ENCODE peak calls at places on chromosomes 16 and 17, in nine cellular contexts. J is PC-9; U is psoas muscle; S is fibroblast of lung; Y is Caco-2; P is CD8-positive, alpha-beta memory T cell; O is tibial artery; T is AG10803; X is A673. G is an unnamed sample.

GRCh38 chr16:3702082-3702481 is 15.2 kb downstream of the TRAP1 start:
- DNase-seq in J (no peak), P (no peak), Y (no peak), T (no peak), X (no peak), U (no peak), S (no peak), O (no peak), G (no peak)

GRCh38 chr16:9094008-9094846 is 2.8 kb downstream of the HAPSTR1 start:
- DNase-seq in U (no peak), S (no peak), O (no peak), P (no peak), X (no peak), J (no peak), T (no peak), Y (no peak), G (no peak)

GRCh38 chr16:1287982-1288670 is 21.3 kb upstream of the UBE2I start:
- DNase-seq in P (no peak), O (no peak), Y (no peak), S (no peak), U (no peak), X (no peak), J (no peak), T (no peak), G (peak)

GRCh38 chr16:82016268-82016667 is 5.0 kb upstream of the SDR42E1 start:
- DNase-seq in O (no peak), U (no peak), P (no peak), S (peak), Y (peak), J (no peak), T (peak), X (peak), G (no peak)

GRCh38 chr17:72188801-72189200 is 68.0 kb downstream of the SOX9 start:
- DNase-seq in J (no peak), T (no peak), O (no peak), Y (no peak), P (no peak), U (no peak), S (no peak), X (no peak), G (no peak)

GRCh38 chr17:62109378-62109902 is 44.4 kb upstream of the MED13 start:
- DNase-seq in S (peak), Y (peak), O (no peak), T (peak), U (no peak), X (peak), P (peak), J (peak), G (no peak)

GRCh38 chr17:19539841-19540311 is 6.2 kb downstream of the SLC47A1 start:
- DNase-seq in Y (no peak), J (no peak), U (no peak), P (no peak), S (no peak), T (no peak), O (no peak), X (no peak), G (no peak)

GRCh38 chr17:5200360-5200759 is 8.7 kb upstream of the ZNF594 start:
- DNase-seq in S (no peak), P (no peak), U (no peak), Y (no peak), X (no peak), J (no peak), T (no peak), O (no peak), G (no peak)

GRCh38 chr17:72890711-72891110 is 201.8 kb downstream of the SLC39A11 start:
- DNase-seq in P (no peak), T (peak), Y (no peak), J (no peak), X (no peak), U (no peak), O (no peak), S (peak), G (no peak)

GRCh38 chr16:81817296-81817695 is 38.2 kb downstream of the PLCG2 start:
- DNase-seq in O (no peak), X (no peak), T (no peak), S (no peak), Y (no peak), P (no peak), J (no peak), U (no peak), G (no peak)

GRCh38 chr17:42778570-42778969 is 1.8 kb upstream of the WNK4 start:
- DNase-seq in O (no peak), U (no peak), J (no peak), S (no peak), P (no peak), Y (no peak), X (no peak), T (no peak), G (no peak)

GRCh38 chr17:73644145-73645049 is at the start of gene SDK2:
- DNase-seq in J (no peak), T (no peak), U (no peak), O (no peak), P (peak), S (peak), Y (peak), X (no peak), G (peak)

GRCh38 chr17:76273435-76273921 is 8.3 kb downstream of the UBALD2 start:
- DNase-seq in X (no peak), U (no peak), T (no peak), J (no peak), Y (no peak), S (no peak), O (no peak), P (no peak), G (peak)

GRCh38 chr17:57296231-57296630 is 39.9 kb downstream of the MSI2 start:
- DNase-seq in U (no peak), P (no peak), J (peak), O (no peak), Y (peak), X (peak), T (no peak), S (peak), G (no peak)

GRCh38 chr17:27293359-27293897 is 486 bp upstream of the WSB1 start:
- DNase-seq in J (no peak), O (peak), S (no peak), U (peak), Y (peak), P (no peak), T (no peak), X (no peak), G (peak)

GRCh38 chr16:3171181-3171854 is 16.7 kb upstream of the OR1F1 start:
- DNase-seq in J (no peak), X (no peak), O (no peak), U (no peak), P (no peak), T (no peak), S (no peak), Y (no peak), G (no peak)

GRCh38 chr17:72182256-72182890 is 61.6 kb downstream of the SOX9 start:
- DNase-seq in Y (no peak), J (no peak), T (no peak), P (no peak), X (no peak), U (no peak), S (no peak), O (no peak), G (no peak)

GRCh38 chr17:8788998-8789397 is 10.2 kb downstream of the MFSD6L start:
- DNase-seq in X (no peak), U (no peak), T (no peak), J (no peak), P (no peak), S (no peak), O (no peak), Y (peak), G (no peak)

GRCh38 chr17:58470356-58470755 is 17.9 kb downstream of the HSF5 start:
- DNase-seq in U (no peak), J (no peak), O (no peak), T (no peak), Y (no peak), X (no peak), P (no peak), S (no peak), G (no peak)

GRCh38 chr16:89104930-89105571 is 11.4 kb downstream of the ACSF3 start:
- DNase-seq in T (no peak), U (no peak), O (no peak), S (no peak), X (no peak), Y (no peak), J (no peak), P (no peak), G (peak)
- H3K4me3 ChIP-seq in T (no peak), U (no peak), O (no peak), S (no peak), X (no peak), Y (no peak), J (no peak), P (no peak), G (no peak)

DNA sequence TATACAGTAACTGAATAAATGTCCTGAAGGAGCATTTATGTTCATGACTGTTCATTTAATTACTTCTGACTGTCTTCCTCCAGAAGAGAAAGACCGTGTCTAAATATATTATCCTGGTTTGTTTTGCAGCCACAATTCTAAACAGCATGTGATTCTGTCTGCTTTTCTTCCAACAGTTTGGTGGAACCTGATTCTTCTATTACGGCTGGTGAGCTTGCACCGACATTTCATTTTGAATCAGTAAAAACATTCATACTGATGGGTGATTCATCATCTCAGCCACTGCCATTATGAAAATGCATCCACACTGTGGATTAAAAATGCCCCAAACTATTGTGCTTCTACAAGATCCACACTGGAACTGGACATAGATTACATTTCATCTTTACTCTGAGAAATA is 16.9 kb downstream of the KNOP1 start:
- DNase-seq in S (peak), O (no peak), P (no peak), J (no peak), T (no peak), U (no peak), X (no peak), Y (no peak), G (no peak)
- H3K4me3 ChIP-seq in S (no peak), O (no peak), P (no peak), J (no peak), T (no peak), U (no peak), X (no peak), Y (no peak), G (no peak)

DNA sequence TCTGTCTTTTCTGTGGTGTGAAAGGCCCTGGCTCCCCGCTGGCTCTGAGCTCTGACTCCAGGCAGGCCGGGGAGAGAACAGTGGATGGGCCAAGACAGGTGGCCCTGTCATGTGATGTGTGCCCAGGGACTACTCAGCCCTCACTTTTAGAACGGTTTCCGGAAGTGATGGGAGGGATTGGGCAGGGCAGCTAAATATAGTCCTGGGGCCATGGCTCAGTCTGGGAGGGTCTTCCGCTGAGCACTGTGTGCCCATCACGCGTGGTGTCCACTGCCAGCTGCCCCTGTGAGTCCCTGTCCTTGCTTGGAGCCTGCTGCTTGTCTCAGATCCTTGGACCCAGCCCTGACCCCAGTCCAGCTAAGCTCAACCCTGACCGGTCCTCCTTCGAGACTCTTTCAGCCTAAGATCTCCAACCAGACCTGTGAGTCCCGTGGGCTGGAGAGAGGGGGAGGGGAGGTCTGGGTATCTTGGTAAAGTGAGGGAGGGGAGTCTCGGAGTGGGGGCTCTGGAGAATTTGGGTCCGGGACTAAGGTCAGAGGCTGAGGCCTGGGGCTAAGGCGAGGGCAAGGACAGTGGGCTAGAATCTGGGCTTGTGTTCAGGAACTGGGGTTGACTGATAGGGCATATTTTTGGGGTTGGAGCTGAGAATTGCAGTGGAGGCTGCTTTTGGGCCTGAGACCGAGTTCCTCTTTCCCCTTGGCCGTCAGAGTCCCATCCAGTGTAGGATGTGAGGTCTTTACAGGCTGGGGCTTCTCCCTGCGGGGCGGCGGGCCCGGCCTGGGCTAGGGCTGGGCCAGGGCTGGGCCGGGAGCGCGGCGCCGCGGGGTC is at the start of gene TRIM72:
- DNase-seq in T (no peak), X (no peak), O (no peak), Y (no peak), J (no peak), U (peak), P (no peak), S (no peak), G (no peak)
- H3K4me3 ChIP-seq in T (peak), X (peak), O (peak), Y (no peak), J (no peak), U (peak), P (peak), S (peak), G (peak)

GRCh38 chr16:12089492-12090161 is 113.1 kb downstream of the SNX29 start:
- DNase-seq in J (no peak), U (peak), Y (no peak), O (peak), S (peak), X (peak), T (peak), P (peak), G (peak)
- H3K4me3 ChIP-seq in J (no peak), U (peak), Y (no peak), O (peak), S (no peak), X (no peak), T (peak), P (peak), G (peak)

GRCh38 chr17:78357177-78357586 is 2.7 kb downstream of the SOCS3 start:
- DNase-seq in Y (no peak), O (peak), T (peak), U (peak), X (no peak), S (peak), J (no peak), P (no peak), G (peak)
- H3K4me3 ChIP-seq in Y (no peak), O (peak), T (peak), U (peak), X (no peak), S (peak), J (peak), P (peak), G (peak)

GRCh38 chr17:49908782-49909714 is 59.9 kb upstream of the DLX4 start:
- DNase-seq in O (no peak), T (no peak), Y (no peak), S (no peak), U (no peak), P (no peak), J (no peak), X (no peak), G (no peak)

GRCh38 chr17:49913226-49914095 is 55.5 kb upstream of the DLX4 start:
- DNase-seq in X (peak), J (no peak), O (no peak), S (peak), Y (no peak), P (no peak), U (no peak), T (peak), G (no peak)

GRCh38 chr17:49910858-49911204 is 58.2 kb upstream of the DLX4 start:
- DNase-seq in Y (no peak), T (no peak), O (no peak), J (no peak), U (no peak), S (no peak), X (no peak), P (no peak), G (no peak)

GRCh38 chr17:49907279-49907678 is 59.4 kb upstream of the TAC4 start:
- DNase-seq in U (no peak), O (no peak), X (no peak), Y (no peak), J (no peak), P (no peak), T (no peak), S (no peak), G (no peak)

GRCh38 chr17:49910094-49910857 is 58.7 kb upstream of the DLX4 start:
- DNase-seq in J (peak), X (no peak), Y (no peak), S (peak), O (no peak), U (no peak), T (no peak), P (no peak), G (no peak)
- H3K4me3 ChIP-seq in J (peak), X (no peak), Y (no peak), S (no peak), O (no peak), U (no peak), T (no peak), P (no peak), G (no peak)

DNA sequence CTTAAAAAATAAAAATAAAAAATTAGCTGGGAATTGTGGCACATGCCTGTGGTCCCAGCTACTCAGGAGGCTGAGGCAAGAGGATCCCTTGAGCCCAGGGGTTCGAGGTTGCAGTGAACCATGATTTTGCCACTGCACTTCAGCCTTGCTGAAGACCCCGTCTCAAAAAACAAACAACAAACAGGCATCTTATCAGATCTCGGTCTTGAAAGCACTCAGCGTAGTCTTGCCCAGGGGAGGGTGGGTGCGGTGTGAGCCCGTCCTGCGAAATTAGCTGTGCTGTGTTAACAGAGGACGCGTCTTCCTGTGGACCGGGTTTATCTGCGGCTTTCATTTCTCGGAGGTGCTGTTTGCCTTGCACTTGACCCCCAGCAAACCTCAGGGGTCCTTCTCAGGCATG is 5.4 kb downstream of the GAA start:
- DNase-seq in U (no peak), Y (no peak), X (no peak), O (peak), S (no peak), T (no peak), P (no peak), J (no peak), G (no peak)
- H3K4me3 ChIP-seq in U (no peak), Y (no peak), X (no peak), O (no peak), S (no peak), T (no peak), P (no peak), J (no peak), G (no peak)

GRCh38 chr16:57480127-57480753 is 6.1 kb downstream of the DOK4 start:
- DNase-seq in U (peak), T (peak), X (no peak), P (no peak), O (peak), S (peak), J (no peak), Y (peak), G (peak)
- H3K4me3 ChIP-seq in U (peak), T (peak), X (peak), P (no peak), O (peak), S (peak), J (no peak), Y (peak), G (peak)